ENCODE peak calls at places on chromosomes 5 and 9, in seven cellular contexts. S is psoas muscle, V is mucosa of descending colon, L is PC-3, X is tibial nerve, U is heart left ventricle, O is SJSA1. D is an unnamed sample.

GRCh38 chr5:14286007-14286406 is 142.9 kb downstream of the TRIO start:
- DNase-seq in X (no peak), V (no peak), L (no peak), S (no peak), U (no peak), O (no peak), D (no peak)

GRCh38 chr5:113693621-113694130 is 180.2 kb downstream of the YTHDC2 start:
- DNase-seq in V (no peak), U (no peak), X (no peak), O (no peak), S (no peak), L (no peak), D (no peak)

GRCh38 chr5:75964008-75964407 is 119.2 kb upstream of the SV2C start:
- DNase-seq in U (no peak), X (no peak), L (no peak), O (no peak), S (no peak), V (no peak), D (no peak)

GRCh38 chr5:38695021-38695961 is 138.8 kb upstream of the LIFR start:
- DNase-seq in L (no peak), V (no peak), O (no peak), S (no peak), U (no peak), X (no peak), D (no peak)

GRCh38 chr5:147567917-147568598 is 58.2 kb upstream of the DPYSL3 start:
- DNase-seq in V (no peak), L (peak; percentile 48), S (no peak), O (peak; percentile 58), U (no peak), X (no peak), D (no peak)

GRCh38 chr5:2750758-2751464 is 566 bp downstream of the IRX2 start:
- DNase-seq in O (peak; percentile 56), X (no peak), L (peak; percentile 23), S (no peak), V (no peak), U (peak; percentile 65), D (no peak)

GRCh38 chr5:66518052-66518451 is 78.1 kb upstream of the MAST4 start:
- DNase-seq in L (no peak), U (no peak), X (no peak), O (no peak), V (no peak), S (no peak), D (no peak)

GRCh38 chr5:4901890-4902289 is 238.2 kb upstream of the ADAMTS16 start:
- DNase-seq in S (no peak), X (no peak), L (no peak), V (no peak), O (no peak), U (no peak), D (no peak)

GRCh38 chr9:23545728-23546127 is 280.3 kb downstream of the ELAVL2 start:
- DNase-seq in S (no peak), X (no peak), U (no peak), V (no peak), L (no peak), O (no peak), D (no peak)

GRCh38 chr5:66757219-66757833 is 161.1 kb downstream of the MAST4 start:
- DNase-seq in S (no peak), L (peak; percentile 42), O (no peak), V (no peak), X (no peak), U (no peak), D (no peak)

GRCh38 chr9:73011346-73011745 is 58.5 kb upstream of the ALDH1A1 start:
- DNase-seq in L (no peak), U (no peak), O (no peak), V (no peak), X (no peak), S (no peak), D (no peak)

GRCh38 chr9:115614931-115615401 is 497.0 kb upstream of the TNC start:
- DNase-seq in S (no peak), O (no peak), L (peak; percentile 10), U (no peak), V (no peak), X (no peak), D (no peak)

GRCh38 chr9:93237535-93237934 is 53.6 kb downstream of the WNK2 start:
- DNase-seq in X (no peak), U (peak; percentile 25), O (no peak), V (no peak), S (no peak), L (no peak), D (no peak)

GRCh38 chr5:50325237-50325832 is 115.8 kb downstream of the EMB start:
- DNase-seq in X (no peak), U (no peak), L (peak; percentile 48), O (no peak), S (no peak), V (no peak), D (no peak)

GRCh38 chr5:124655943-124656459 is 90.4 kb downstream of the ZNF608 start:
- DNase-seq in L (peak; percentile 87), S (no peak), V (peak; percentile 67), U (no peak), O (peak; percentile 70), X (no peak), D (no peak)

GRCh38 chr5:149207821-149208220 is 63.8 kb upstream of the AFAP1L1 start:
- DNase-seq in S (no peak), O (no peak), V (no peak), U (no peak), L (no peak), X (no peak), D (no peak)

GRCh38 chr9:134350416-134350994 is 24.2 kb downstream of the RXRA start:
- DNase-seq in L (no peak), X (no peak), V (no peak), S (no peak), O (no peak), U (no peak), D (no peak)

GRCh38 chr5:168298949-168299348 is 7.5 kb downstream of the WWC1 start:
- DNase-seq in X (no peak), O (no peak), L (no peak), V (no peak), U (no peak), S (no peak), D (no peak)

GRCh38 chr9:28956111-28956880 is 1383.0 kb upstream of the C9orf72 start:
- DNase-seq in L (no peak), X (no peak), V (no peak), O (no peak), S (no peak), U (no peak), D (no peak)

GRCh38 chr9:95574176-95574575 is 57.4 kb upstream of the PTCH1 start:
- DNase-seq in U (no peak), O (no peak), L (no peak), S (no peak), X (no peak), V (no peak), D (no peak)

DNA sequence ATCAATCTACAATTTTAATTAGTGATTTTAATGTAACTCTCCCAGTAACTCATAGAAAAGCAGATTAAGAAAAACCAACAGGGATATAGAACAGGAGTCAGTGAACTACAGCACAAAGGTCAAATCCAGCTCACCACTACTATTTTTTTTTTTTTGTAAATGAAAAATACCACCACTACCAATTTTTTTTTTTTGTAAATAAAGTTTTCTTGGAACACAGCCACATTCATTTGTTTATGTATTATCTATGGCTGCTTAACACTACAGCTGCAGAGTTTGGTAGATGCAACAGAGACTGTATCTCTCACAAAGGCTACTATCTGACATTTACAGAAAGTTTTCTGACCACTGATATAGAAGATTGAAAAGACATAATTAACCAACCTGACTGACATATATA is 11.7 kb downstream of the ZNF510 start:
- DNase-seq in U (no peak), S (no peak), L (no peak), O (no peak), V (no peak), X (no peak), D (no peak)
- H3K4me3 ChIP-seq in U (no peak overlapping the region), S (no peak overlapping the region), L (no peak overlapping the region), O (no peak overlapping the region), V (no peak overlapping the region), X (no peak overlapping the region), D (no peak overlapping the region)

GRCh38 chr5:132425975-132426524 is 56.5 kb downstream of the SLC22A5 start:
- DNase-seq in L (no peak), X (no peak), V (no peak), O (no peak), S (no peak), U (no peak), D (no peak)
- H3K4me1 ChIP-seq in L (peaks cover 66% of the 10 kb centered on the region), X (peaks cover 99% of the 10 kb centered on the region), V (peaks cover 92% of the 10 kb centered on the region), O (peaks cover 74% of the 10 kb centered on the region), S (peaks cover 87% of the 10 kb centered on the region), U (peaks cover 96% of the 10 kb centered on the region), D (peaks cover 90% of the 10 kb centered on the region)

GRCh38 chr9:77456829-77457437 is 191.2 kb downstream of the GNA14 start:
- DNase-seq in U (peak; percentile 85), V (peak; percentile 80), L (peak; percentile 93), X (peak; percentile 87), O (peak; percentile 76), S (peak; percentile 83), D (peak; percentile 79)
- H3K4me3 ChIP-seq in U (no peak overlapping the region), V (no peak overlapping the region), L (no peak overlapping the region), X (no peak overlapping the region), O (no peak overlapping the region), S (no peak overlapping the region), D (no peak overlapping the region)

DNA sequence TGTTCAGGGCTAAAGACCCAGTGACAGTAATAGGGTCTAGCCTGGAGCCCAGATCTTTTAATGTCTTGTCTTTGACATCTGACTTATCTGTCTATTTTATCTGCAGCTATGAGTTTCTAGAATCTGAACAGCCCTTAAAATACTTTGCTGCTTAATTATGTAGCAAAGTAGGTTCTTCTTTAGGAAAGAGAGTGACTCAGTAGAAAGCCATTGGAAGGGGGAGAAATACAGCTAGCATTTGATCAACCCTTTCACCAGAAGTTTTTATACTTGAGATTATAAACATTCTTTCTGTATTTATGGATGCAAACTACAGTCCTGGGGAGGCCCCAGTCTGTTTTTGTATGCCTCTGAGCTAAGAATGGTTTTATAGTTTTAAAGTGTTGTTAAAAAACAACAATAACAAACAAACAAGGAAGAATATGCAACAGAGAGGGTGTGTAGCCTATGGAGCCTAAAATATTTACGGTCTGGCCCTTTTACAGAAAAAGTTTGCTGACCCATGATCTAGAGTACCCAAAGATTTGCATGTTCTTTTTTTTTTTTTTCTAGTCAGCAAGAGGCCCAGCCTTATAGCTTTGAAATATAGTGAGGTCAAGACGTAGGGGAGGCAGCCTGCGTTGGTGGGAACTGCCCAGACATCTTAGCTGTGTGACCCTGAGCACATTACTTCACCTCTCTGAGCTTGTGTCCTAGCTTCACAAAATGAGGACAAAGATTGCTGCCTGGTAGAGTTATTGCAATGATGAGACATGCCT is 9.7 kb downstream of the GSN start:
- DNase-seq in V (no peak), S (no peak), U (no peak), X (no peak), O (no peak), L (no peak), D (no peak)
- H3K4me1 ChIP-seq in V (peaks cover 46% of the 10 kb centered on the region), S (peaks cover 56% of the 10 kb centered on the region), U (peaks cover 81% of the 10 kb centered on the region), X (peaks cover 99% of the 10 kb centered on the region), O (peaks cover 78% of the 10 kb centered on the region), L (peaks cover 60% of the 10 kb centered on the region), D (peaks cover 76% of the 10 kb centered on the region)

GRCh38 chr5:35707659-35708058 is 90.0 kb downstream of the SPEF2 start:
- DNase-seq in U (no peak), V (no peak), S (no peak), L (no peak), O (no peak), X (no peak), D (no peak)
- H3K4me3 ChIP-seq in U (no peak overlapping the region), V (no peak overlapping the region), S (no peak overlapping the region), L (no peak overlapping the region), O (no peak overlapping the region), X (no peak overlapping the region), D (no peak overlapping the region)

GRCh38 chr9:105262497-105262896 is 18.0 kb downstream of the SLC44A1 start:
- DNase-seq in S (no peak), X (no peak), L (no peak), U (no peak), V (no peak), O (no peak), D (no peak)
- H3K4me1 ChIP-seq in S (peaks cover 13% of the 10 kb centered on the region), X (peaks cover 33% of the 10 kb centered on the region), L (peaks cover 9% of the 10 kb centered on the region), U (peaks cover 24% of the 10 kb centered on the region), V (peaks cover 17% of the 10 kb centered on the region), O (peaks cover 35% of the 10 kb centered on the region), D (peaks cover 31% of the 10 kb centered on the region)

D was measured in heart right ventricle.